ENCODE peak calls at places on chromosomes 13 and 19, in six cellular contexts. J is K562, R is HepG2, H is HCT116, W is SK-N-SH, C is GM12878. N is an unnamed sample.

GRCh38 chr13:23851106-23851505 is 38.1 kb downstream of the MIPEP start:
- DNase-seq in J (no peak), R (no peak), H (no peak), W (no peak), C (no peak), N (no peak)

GRCh38 chr13:76991432-76991795 is 467 bp upstream of the CLN5 start:
- DNase-seq in J (no peak), R (no peak), H (no peak), W (no peak), C (peak; percentile 35), N (no peak)

GRCh38 chr19:42693760-42694350 is 46.4 kb downstream of the PSG3 start:
- DNase-seq in J (peak; percentile 26), R (peak; percentile 49), H (peak; percentile 41), W (peak; percentile 52), C (no peak), N (peak; percentile 69)

GRCh38 chr19:47514151-47514868 is 553 bp downstream of the NAPA start:
- DNase-seq in J (peak; percentile 39), R (no peak), H (no peak), W (peak; percentile 42), C (no peak), N (no peak)

GRCh38 chr13:80716610-80717081 is 375.7 kb upstream of the SPRY2 start:
- DNase-seq in J (no peak), R (no peak), H (no peak), W (no peak), C (no peak), N (peak; percentile 7)

GRCh38 chr13:98509271-98510155 is 67.4 kb downstream of the STK24 start:
- DNase-seq in J (peak; percentile 80), R (peak; percentile 30), H (peak; percentile 63), W (no peak), C (peak; percentile 79), N (no peak)

GRCh38 chr13:35164324-35164932 is 222.4 kb downstream of the NBEA start:
- DNase-seq in J (peak; percentile 17), R (peak; percentile 20), H (peak; percentile 15), W (peak; percentile 16), C (peak; percentile 40), N (no peak)

GRCh38 chr19:42091300-42092266 is 15.6 kb downstream of the ZNF574 start:
- DNase-seq in J (no peak), R (no peak), H (no peak), W (peak; percentile 50), C (no peak), N (no peak)

GRCh38 chr13:68019901-68020300 is 789.8 kb upstream of the PCDH9 start:
- DNase-seq in J (no peak), R (no peak), H (no peak), W (no peak), C (no peak), N (no peak)

GRCh38 chr13:28394422-28394821 is 100.5 kb downstream of the FLT1 start:
- DNase-seq in J (no peak), R (no peak), H (no peak), W (no peak), C (no peak), N (no peak)

GRCh38 chr19:13269348-13269747 is 119.1 kb downstream of the IER2 start:
- DNase-seq in J (no peak), R (no peak), H (no peak), W (no peak), C (no peak), N (no peak)

GRCh38 chr13:95437561-95437960 is 115.0 kb upstream of the CLDN10 start:
- DNase-seq in J (peak; percentile 11), R (no peak), H (no peak), W (no peak), C (no peak), N (no peak)

GRCh38 chr19:44071824-44072542 is at the start of gene ZNF284:
- DNase-seq in J (peak; percentile 74), R (peak; percentile 84), H (no peak), W (peak; percentile 86), C (peak; percentile 78), N (peak; percentile 68)

GRCh38 chr13:79491715-79492114 is 10.8 kb downstream of the NDFIP2 start:
- DNase-seq in J (no peak), R (no peak), H (no peak), W (no peak), C (no peak), N (no peak)

GRCh38 chr13:26719356-26719945 is 41.1 kb downstream of the GPR12 start:
- DNase-seq in J (peak; percentile 10), R (no peak), H (no peak), W (no peak), C (no peak), N (no peak)

GRCh38 chr19:44728178-44728577 is 20.3 kb upstream of the BCL3 start:
- DNase-seq in J (no peak), R (no peak), H (no peak), W (no peak), C (no peak), N (no peak)

GRCh38 chr19:16920816-16921529 is 32.2 kb downstream of the F2RL3 start:
- DNase-seq in J (peak; percentile 90), R (no peak), H (peak; percentile 42), W (no peak), C (no peak), N (no peak)

GRCh38 chr19:1503089-1503924 is 9.5 kb downstream of the ADAMTSL5 start:
- DNase-seq in J (peak; percentile 85), R (no peak), H (no peak), W (peak; percentile 82), C (no peak), N (peak; percentile 35)

GRCh38 chr19:7654401-7654800 is 14.4 kb upstream of the RETN start:
- DNase-seq in J (no peak), R (no peak), H (no peak), W (no peak), C (no peak), N (no peak)

GRCh38 chr13:39688699-39689405 is 33.4 kb downstream of the COG6 start:
- DNase-seq in J (no peak), R (no peak), H (no peak), W (no peak), C (peak; percentile 9), N (no peak)

GRCh38 chr13:99496322-99497142 is 4.7 kb upstream of the TM9SF2 start:
- DNase-seq in J (peak; percentile 13), R (peak; percentile 98), H (peak; percentile 36), W (no peak), C (peak; percentile 75), N (no peak)

GRCh38 chr19:18090545-18091216 is 3.9 kb upstream of the IL12RB1 start:
- DNase-seq in J (no peak), R (no peak), H (no peak), W (no peak), C (no peak), N (no peak)

GRCh38 chr19:18097217-18097992 is at the start of gene MAST3:
- DNase-seq in J (peak; percentile 100), R (peak; percentile 70), H (peak; percentile 61), W (peak; percentile 100), C (peak; percentile 64), N (peak; percentile 91)

GRCh38 chr19:18091217-18091608 is 4.5 kb upstream of the IL12RB1 start:
- DNase-seq in J (peak; percentile 60), R (no peak), H (no peak), W (no peak), C (peak; percentile 66), N (no peak)

GRCh38 chr19:18096258-18096657 is 1.3 kb upstream of the MAST3 start:
- DNase-seq in J (no peak), R (no peak), H (no peak), W (no peak), C (no peak), N (no peak)

DNA sequence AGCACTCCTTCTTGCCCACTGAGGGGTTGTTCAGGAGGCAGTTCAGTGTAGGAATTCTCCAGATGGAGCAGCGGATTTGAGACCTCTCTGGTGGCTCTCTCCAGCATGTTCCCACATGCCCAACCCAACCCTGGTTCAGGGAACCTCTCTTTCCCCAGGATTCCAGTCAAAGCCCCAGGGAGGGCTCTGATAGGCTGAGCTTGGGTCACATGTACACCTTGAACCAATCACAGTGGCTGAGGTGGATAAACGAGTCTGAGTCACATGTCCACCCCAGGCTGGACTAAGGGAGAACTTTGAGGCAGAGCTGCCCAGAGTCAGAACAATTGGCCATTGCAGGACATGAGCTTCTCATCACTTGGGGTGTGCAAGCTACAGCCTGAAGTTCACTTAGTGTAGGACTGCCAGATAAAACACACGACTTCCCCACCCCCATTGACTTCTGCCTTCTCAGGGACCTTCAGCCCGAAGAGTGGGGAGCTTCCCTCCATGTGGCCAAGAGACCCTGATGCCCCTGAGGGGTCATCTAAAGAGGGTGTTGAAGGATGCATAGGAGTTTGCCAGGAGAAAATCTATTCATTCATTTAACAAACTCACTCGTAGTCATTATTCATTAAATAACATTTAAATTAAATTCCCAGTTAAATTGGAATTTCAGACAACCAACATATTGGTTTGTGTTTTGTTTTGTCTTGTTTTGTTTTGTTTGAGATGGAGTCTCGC is 4.0 kb upstream of the MAST3 start:
- DNase-seq in J (peak; percentile 91), R (peak; percentile 47), H (peak; percentile 64), W (peak; percentile 48), C (no peak), N (peak; percentile 67)
- TF ChIP-seq JUND in J (no peak), R (no peak), H (no peak), W (no peak), C (no peak), N (no peak)

GRCh38 chr13:111399776-111400505 is 79.5 kb downstream of the TEX29 start:
- DNase-seq in J (no peak), R (no peak), H (no peak), W (no peak), C (no peak), N (no peak)
- TF ChIP-seq JUND in J (no peak), R (no peak), H (no peak), W (no peak), C (no peak), N (no peak)

DNA sequence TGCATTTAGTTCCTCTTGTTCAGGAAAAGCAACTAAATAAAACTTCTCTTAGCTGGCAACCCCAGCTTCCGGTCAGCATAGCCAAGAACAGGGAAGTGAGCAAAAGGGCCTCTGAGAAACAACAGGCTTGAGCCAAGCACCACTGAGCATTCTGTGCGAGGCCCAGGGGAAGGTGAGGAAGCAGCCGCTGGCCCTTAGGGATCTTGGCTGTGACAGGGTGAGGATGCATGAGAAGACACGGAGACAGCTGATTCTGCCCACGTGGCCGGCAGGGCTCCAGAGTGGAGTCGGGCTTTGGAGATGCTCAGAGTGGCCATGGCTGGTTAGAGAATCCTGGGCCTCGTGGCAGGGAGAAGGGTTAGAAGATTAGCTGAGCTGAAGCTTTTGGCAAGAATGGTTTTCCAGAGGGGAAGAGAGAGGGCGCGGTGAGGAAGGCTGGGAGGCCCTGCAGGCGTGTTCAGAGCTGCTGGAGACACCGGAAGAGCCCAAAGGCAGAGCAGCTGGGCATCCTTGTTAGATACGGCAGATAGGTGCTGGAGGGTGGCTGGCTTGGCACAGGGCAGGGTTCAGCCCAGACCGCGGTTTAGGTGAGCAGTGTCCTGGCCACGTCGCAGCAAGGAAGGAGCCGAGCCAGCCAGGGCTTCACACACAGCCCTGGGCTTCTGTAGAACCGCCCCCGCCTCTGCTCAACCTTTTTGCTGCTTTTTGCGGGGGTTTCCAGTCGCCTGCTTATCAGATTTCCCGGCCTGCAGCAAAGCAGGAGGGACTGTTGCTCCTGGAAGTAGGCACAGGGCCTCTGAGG is 17.3 kb downstream of the UPF1 start:
- DNase-seq in J (no peak), R (no peak), H (no peak), W (peak; percentile 70), C (no peak), N (no peak)
- TF ChIP-seq JUND in J (no peak), R (no peak), H (no peak), W (no peak), C (no peak), N (no peak)

DNA sequence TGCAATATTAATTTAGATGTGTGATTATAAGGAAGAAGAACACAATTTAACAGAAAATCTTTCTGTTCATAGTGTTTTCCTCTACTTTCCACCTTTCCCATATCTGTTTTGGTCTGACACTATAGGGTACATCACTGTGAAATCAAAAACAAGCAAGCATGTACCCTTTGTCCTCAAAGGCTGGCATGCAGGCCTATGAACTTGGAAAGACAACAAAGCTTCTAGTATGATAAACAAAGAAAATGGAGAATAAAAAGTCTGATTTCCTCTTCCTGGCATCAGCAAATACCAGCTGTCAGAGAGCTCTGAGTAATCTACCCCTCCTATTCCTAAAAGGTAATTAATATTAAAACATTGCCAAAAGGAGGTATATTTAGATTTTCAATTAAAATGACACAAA is 5.6 kb upstream of the NEK3 start:
- DNase-seq in J (no peak), R (no peak), H (no peak), W (no peak), C (no peak), N (no peak)
- TF ChIP-seq JUND in J (no peak), R (no peak), H (no peak), W (no peak), C (no peak), N (no peak)